ENCODE peak calls at places on chromosomes 16 and 17, in eight cellular contexts. L is upper lobe of right lung; U is SJSA1; G is tibial nerve; I is aorta; O is heart right ventricle; N is CD8-positive, alpha-beta memory T cell; B is tibial artery. H is an unnamed sample.
A peak's percentile ranks its signal among the peaks of the same experiment; 100 is the strongest.

GRCh38 chr17:75271955-75272847 is 1.2 kb upstream of the MIF4GD start:
- DNase-seq in L (no peak), U (no peak), G (no peak), I (no peak), O (no peak), N (peak; percentile 47), B (no peak), H (no peak)

GRCh38 chr17:38731526-38732294 is 1.6 kb downstream of the CISD3 start:
- DNase-seq in L (no peak), U (no peak), G (no peak), I (no peak), O (no peak), N (no peak), B (no peak), H (no peak)

GRCh38 chr17:56629450-56630187 is 36.1 kb downstream of the NOG start:
- DNase-seq in L (no peak), U (peak; percentile 74), G (no peak), I (no peak), O (no peak), N (no peak), B (no peak), H (peak; percentile 15)

GRCh38 chr16:82701302-82702022 is 74.7 kb downstream of the CDH13 start:
- DNase-seq in L (no peak), U (no peak), G (no peak), I (no peak), O (no peak), N (no peak), B (no peak), H (no peak)

GRCh38 chr17:43634681-43635125 is 27.0 kb downstream of the MEOX1 start:
- DNase-seq in L (no peak), U (no peak), G (no peak), I (no peak), O (peak; percentile 56), N (no peak), B (no peak), H (no peak)

GRCh38 chr16:55668337-55669281 is 12.8 kb downstream of the SLC6A2 start:
- DNase-seq in L (no peak), U (no peak), G (no peak), I (peak; percentile 57), O (no peak), N (no peak), B (no peak), H (no peak)

GRCh38 chr17:82929676-82930042 is 89.8 kb upstream of the ZNF750 start:
- DNase-seq in L (peak; percentile 46), U (no peak), G (no peak), I (peak; percentile 49), O (no peak), N (peak; percentile 26), B (peak; percentile 60), H (no peak)

GRCh38 chr17:49849711-49850610 is 2.1 kb upstream of the TAC4 start:
- DNase-seq in L (peak; percentile 54), U (no peak), G (no peak), I (peak; percentile 30), O (no peak), N (no peak), B (no peak), H (no peak)

GRCh38 chr17:27446569-27447301 is 9.5 kb upstream of the KSR1 start:
- DNase-seq in L (no peak), U (peak; percentile 9), G (no peak), I (peak; percentile 56), O (no peak), N (no peak), B (no peak), H (no peak)

GRCh38 chr17:16419929-16420271 is 4.5 kb downstream of the TRPV2 start:
- DNase-seq in L (no peak), U (peak; percentile 75), G (no peak), I (no peak), O (no peak), N (peak; percentile 68), B (no peak), H (no peak)

GRCh38 chr17:2708585-2709172 is 2.9 kb downstream of the CLUH start:
- DNase-seq in L (peak; percentile 66), U (no peak), G (no peak), I (no peak), O (no peak), N (no peak), B (no peak), H (no peak)

GRCh38 chr17:33200116-33200515 is 93.0 kb downstream of the ASIC2 start:
- DNase-seq in L (no peak), U (no peak), G (no peak), I (no peak), O (no peak), N (no peak), B (peak; percentile 17), H (no peak)

GRCh38 chr16:48098472-48098871 is 57.3 kb downstream of the ABCC12 start:
- DNase-seq in L (no peak), U (no peak), G (no peak), I (no peak), O (no peak), N (no peak), B (no peak), H (no peak)

GRCh38 chr17:79778504-79779087 is 648 bp downstream of the CBX2 start:
- DNase-seq in L (peak; percentile 70), U (peak; percentile 39), G (no peak), I (peak; percentile 75), O (no peak), N (no peak), B (no peak), H (peak; percentile 17)

GRCh38 chr16:47726031-47726675 is 265.0 kb downstream of the PHKB start:
- DNase-seq in L (no peak), U (no peak), G (no peak), I (no peak), O (no peak), N (no peak), B (no peak), H (no peak)

GRCh38 chr17:82297280-82297803 is 20.1 kb downstream of the CD7 start:
- DNase-seq in L (peak; percentile 92), U (peak; percentile 86), G (peak; percentile 80), I (peak; percentile 95), O (peak; percentile 67), N (peak; percentile 91), B (peak; percentile 91), H (no peak)

GRCh38 chr17:62708587-62708986 is 81.1 kb downstream of the MRC2 start:
- DNase-seq in L (no peak), U (no peak), G (no peak), I (no peak), O (no peak), N (no peak), B (no peak), H (no peak)

GRCh38 chr16:84040823-84041391 is 1.7 kb downstream of the SLC38A8 start:
- DNase-seq in L (no peak), U (peak; percentile 14), G (peak; percentile 23), I (peak; percentile 39), O (no peak), N (no peak), B (no peak), H (no peak)

DNA sequence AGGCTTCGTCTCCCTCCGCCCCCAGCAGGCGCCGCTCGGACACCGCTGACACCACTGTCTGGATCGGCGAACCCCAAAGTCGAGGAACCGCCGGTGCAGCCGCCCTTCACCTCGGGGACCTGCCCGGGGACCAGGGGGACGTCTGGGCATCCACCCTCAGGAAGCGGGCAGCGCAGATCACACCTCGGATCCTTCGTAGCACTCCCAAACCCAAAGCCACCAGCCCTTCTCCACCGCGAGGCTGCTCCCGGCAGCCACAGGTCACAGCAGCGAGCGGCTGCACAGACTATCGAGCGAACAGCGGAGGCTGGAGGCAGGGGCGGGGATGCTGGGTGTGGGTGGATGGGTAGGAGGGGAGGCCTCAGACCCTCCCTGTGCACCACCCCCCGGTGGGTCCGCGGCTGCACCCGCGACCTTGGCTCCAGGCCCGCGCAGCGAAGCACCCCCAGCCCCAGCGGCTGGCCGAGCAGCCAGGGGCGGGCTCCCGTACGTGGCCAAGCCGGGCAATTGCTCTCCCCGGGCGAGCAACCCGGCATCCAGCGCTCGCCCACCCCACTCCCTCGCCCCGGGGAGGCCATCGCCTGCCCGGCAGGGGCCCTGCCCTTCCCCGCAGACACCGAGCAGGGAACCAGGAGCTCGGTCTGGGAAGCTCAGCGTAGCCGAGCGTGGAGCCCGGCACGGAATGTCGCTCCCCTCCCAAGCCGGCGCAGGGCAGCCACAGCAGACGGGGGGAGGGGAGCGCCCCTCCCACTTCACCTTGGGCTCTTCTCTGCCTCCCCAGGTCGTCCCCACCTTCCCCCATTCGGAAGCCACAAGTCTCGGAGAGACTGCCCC is 1.0 kb downstream of the SDK2 start:
- DNase-seq in L (peak; percentile 71), U (no peak), G (no peak), I (peak; percentile 81), O (no peak), N (no peak), B (no peak), H (peak; percentile 36)
- H3K4me3 ChIP-seq in L (peak overlapping the region; percentile 48), U (no peak overlapping the region), G (peak overlapping the region; percentile 41), I (peak overlapping the region; percentile 74), O (peak overlapping the region; percentile 48), N (peak overlapping the region; percentile 22), B (peak overlapping the region; percentile 59), H (peak overlapping the region; percentile 23)

GRCh38 chr17:77483128-77483598 is 342.4 kb downstream of the SEC14L1 start:
- DNase-seq in L (no peak), U (no peak), G (no peak), I (no peak), O (no peak), N (no peak), B (no peak), H (no peak)
- H3K36me3 ChIP-seq in L (peaks cover 31% of the 10 kb centered on the region), U (peaks cover 51% of the 10 kb centered on the region), G (peaks cover 2% of the 10 kb centered on the region), I (no peaks in the 10 kb centered on the region), O (peaks cover 30% of the 10 kb centered on the region), N (peaks cover 58% of the 10 kb centered on the region), B (peaks cover 36% of the 10 kb centered on the region), H (peaks cover 19% of the 10 kb centered on the region)

GRCh38 chr16:56985962-56986360 is 3.4 kb upstream of the NLRC5 start:
- DNase-seq in L (no peak), U (no peak), G (no peak), I (peak; percentile 26), O (no peak), N (peak; percentile 24), B (peak; percentile 49), H (no peak)
- H3K4me1 ChIP-seq in L (peaks cover 19% of the 10 kb centered on the region), U (peaks cover 28% of the 10 kb centered on the region), G (peaks cover 12% of the 10 kb centered on the region), I (no peaks in the 10 kb centered on the region), O (peaks cover 56% of the 10 kb centered on the region), N (peaks cover 64% of the 10 kb centered on the region), B (peaks cover 59% of the 10 kb centered on the region), H (peaks cover 17% of the 10 kb centered on the region)

DNA sequence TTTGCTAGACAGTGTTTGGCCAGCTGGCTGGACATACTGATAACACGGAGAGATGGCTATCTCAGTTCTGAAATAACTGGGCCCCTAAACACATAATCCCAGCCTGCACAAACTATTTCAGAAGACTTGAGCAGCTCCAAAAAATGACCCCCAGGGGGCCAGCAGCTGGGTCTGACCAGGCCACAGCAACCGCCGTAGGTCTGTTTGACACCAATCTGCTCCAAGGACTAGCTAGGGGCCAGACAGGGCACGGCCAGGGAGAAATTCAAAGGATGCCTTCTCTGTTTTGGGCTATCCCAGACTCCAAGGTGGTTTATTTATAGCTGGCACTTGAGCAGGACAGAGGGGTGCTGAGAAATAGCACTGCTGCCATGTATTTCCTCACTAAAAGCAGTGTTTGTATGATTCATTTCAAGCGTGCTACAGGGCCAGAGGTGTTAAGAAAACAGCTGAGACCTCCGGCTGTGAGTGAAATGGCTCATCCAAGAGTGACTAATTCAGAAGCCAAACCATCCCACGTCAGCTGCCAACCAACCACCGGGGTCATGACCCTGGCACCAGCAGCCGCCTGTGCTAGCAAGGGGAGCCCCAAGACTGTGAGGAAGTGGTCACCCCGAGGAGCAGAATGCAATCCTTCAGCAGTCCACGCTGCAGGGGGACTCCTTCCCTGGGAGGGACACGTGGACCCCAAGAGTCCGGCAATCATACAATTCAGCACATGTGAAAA is 5.7 kb downstream of the GGA2 start:
- DNase-seq in L (peak; percentile 81), U (peak; percentile 81), G (peak; percentile 50), I (peak; percentile 90), O (peak; percentile 16), N (peak; percentile 90), B (peak; percentile 82), H (no peak)
- H3K4me3 ChIP-seq in L (no peak overlapping the region), U (no peak overlapping the region), G (no peak overlapping the region), I (no peak overlapping the region), O (no peak overlapping the region), N (peak overlapping the region; percentile 27), B (no peak overlapping the region), H (no peak overlapping the region)